ENCODE peak calls at places on chromosome 4, in four cellular contexts. D, V, W and K are unnamed samples.

GRCh38 chr4:124265701-124266100 is 446.8 kb downstream of the ANKRD50 start:
- DNase-seq in D (no peak), W (no peak), V (no peak), K (no peak)

GRCh38 chr4:163344147-163345050 is 707 bp downstream of the NPY5R start:
- DNase-seq in V (no peak), D (no peak), W (no peak), K (peak)

GRCh38 chr4:82989567-82990429 is 20.8 kb downstream of the LIN54 start:
- DNase-seq in V (peak), D (no peak), W (peak), K (no peak)

GRCh38 chr4:10096201-10096975 is 20.2 kb downstream of the WDR1 start:
- DNase-seq in V (peak), D (peak), W (no peak), K (no peak)

GRCh38 chr4:4574792-4575191 is 32.9 kb upstream of the STX18 start:
- DNase-seq in V (no peak), W (no peak), D (no peak), K (no peak)

GRCh38 chr4:115219862-115220261 is 106.4 kb upstream of the NDST4 start:
- DNase-seq in D (no peak), W (no peak), V (no peak), K (no peak)

GRCh38 chr4:157775971-157776370 is 396.9 kb downstream of the GASK1B start:
- DNase-seq in D (no peak), W (no peak), V (no peak), K (no peak)

GRCh38 chr4:22090655-22091350 is 142.2 kb upstream of the KCNIP4 start:
- DNase-seq in V (no peak), W (no peak), D (no peak), K (no peak)

GRCh38 chr4:76059750-76060149 is 14.8 kb upstream of the ART3 start:
- DNase-seq in W (no peak), V (no peak), D (no peak), K (no peak)

GRCh38 chr4:127506283-127506682 is 126.5 kb upstream of the INTU start:
- DNase-seq in W (no peak), D (no peak), V (no peak), K (no peak)

GRCh38 chr4:78754872-78755271 is 21.3 kb upstream of the BMP2K start:
- DNase-seq in W (no peak), V (no peak), D (no peak), K (no peak)

GRCh38 chr4:114264877-114265291 is 285.4 kb upstream of the ARSJ start:
- DNase-seq in D (no peak), V (no peak), W (peak), K (no peak)

GRCh38 chr4:113328514-113328913 is 279.1 kb downstream of the ANK2 start:
- DNase-seq in V (no peak), D (peak), W (peak), K (peak)

GRCh38 chr4:139740531-139741041 is 75.0 kb downstream of the MGST2 start:
- DNase-seq in W (peak), V (no peak), D (no peak), K (no peak)

GRCh38 chr4:175146799-175147198 is 228.6 kb downstream of the ADAM29 start:
- DNase-seq in D (no peak), V (no peak), W (no peak), K (no peak)

GRCh38 chr4:177185151-177185550 is 124.5 kb upstream of the NEIL3 start:
- DNase-seq in V (no peak), D (no peak), W (no peak), K (no peak)

GRCh38 chr4:176137626-176138025 is 57.8 kb downstream of the SPATA4 start:
- DNase-seq in D (no peak), W (no peak), V (no peak), K (no peak)

GRCh38 chr4:73684097-73684496 is 56.3 kb upstream of the CXCL8 start:
- DNase-seq in W (no peak), D (no peak), V (no peak), K (peak)

GRCh38 chr4:94548571-94548970 is 96.8 kb downstream of the PDLIM5 start:
- DNase-seq in D (no peak), W (peak), V (no peak), K (no peak)

GRCh38 chr4:149999485-150000074 is 78.7 kb upstream of the DCLK2 start:
- DNase-seq in W (peak), D (no peak), V (no peak), K (no peak)

GRCh38 chr4:46386570-46386969 is 3.4 kb downstream of the GABRA2 start:
- DNase-seq in V (no peak), D (no peak), W (peak), K (peak)

GRCh38 chr4:83548151-83548905 is 12.4 kb downstream of the GPAT3 start:
- DNase-seq in W (peak), V (peak), D (peak), K (no peak)

GRCh38 chr4:22458112-22458511 is 57.8 kb downstream of the ADGRA3 start:
- DNase-seq in W (no peak), V (no peak), D (no peak), K (no peak)

DNA sequence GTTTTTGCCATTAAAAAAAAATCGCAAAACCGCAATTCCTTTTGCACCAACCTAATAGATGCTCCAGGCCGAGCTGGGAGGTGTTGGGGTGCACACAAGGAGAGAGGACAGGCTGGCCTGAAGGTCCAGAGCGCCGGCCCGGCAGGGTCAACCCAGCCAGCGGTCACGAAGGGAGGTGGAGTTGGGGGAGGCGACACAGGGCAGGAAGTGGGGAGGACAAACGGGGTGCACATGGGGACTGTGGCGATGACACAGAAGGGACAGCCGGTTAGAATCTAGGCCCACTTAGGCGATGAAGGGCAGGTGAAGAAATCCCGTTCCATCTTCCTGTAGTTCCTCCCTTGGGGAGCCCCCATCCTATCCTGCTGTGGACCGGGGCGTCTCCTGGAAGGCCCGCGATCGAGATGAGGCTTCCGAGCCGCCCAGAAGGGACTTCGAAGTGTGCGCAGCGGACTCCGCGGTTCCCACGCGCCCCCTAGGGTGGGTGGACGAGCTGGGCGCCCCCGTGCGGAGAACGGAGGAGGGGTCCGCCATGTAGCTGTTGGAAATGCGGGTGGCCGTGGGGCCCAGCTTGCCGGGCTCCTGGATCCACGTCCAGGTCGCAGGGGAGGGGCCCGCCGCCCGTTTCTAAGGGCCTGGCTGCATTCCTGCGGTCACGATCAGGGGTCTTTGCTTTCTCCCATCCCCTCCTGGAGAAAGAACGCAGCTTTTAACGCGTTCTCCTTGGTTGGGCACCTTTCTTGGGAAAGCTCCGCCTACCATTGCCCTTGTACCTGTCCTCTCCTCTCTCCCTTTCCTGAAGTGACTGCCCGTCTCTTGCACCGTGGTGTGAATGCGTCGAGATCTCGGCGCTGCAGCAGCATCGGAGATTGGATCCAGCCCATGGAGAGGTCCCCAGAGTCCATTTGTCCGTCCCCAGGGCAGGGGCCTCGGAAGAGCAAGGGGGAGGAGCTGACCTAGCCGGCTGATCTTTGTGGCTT is 17.0 kb upstream of the HPF1 start:
- DNase-seq in D (peak), V (no peak), W (no peak), K (peak)
- TF ChIP-seq CREM in D (no peak), V (no peak), W (no peak), K (no peak)

DNA sequence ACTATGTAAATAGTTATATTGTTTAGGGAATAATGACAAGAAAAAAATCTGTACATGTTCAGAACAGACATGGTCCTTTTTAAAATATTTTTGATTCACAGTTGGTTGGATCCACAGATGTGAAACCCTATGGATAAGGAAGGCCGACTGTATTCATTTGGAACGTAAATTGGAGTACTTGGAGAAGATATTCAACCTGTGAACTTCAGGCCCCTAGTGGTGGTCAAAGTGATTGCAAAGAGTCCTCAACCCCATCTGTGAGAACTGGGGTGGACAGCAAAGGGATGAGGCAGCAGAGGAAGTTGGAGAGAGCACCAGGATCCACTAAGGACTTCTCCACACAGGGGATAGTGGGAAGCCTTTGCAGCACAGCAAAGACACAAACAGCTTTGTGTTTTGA is 6.2 kb upstream of the CXCL13 start:
- DNase-seq in D (peak), W (peak), V (no peak), K (peak)
- TF ChIP-seq CREM in D (no peak), W (no peak), V (no peak), K (no peak)

GRCh38 chr4:3075652-3075981 is 1.1 kb downstream of the HTT start:
- DNase-seq in W (no peak), V (no peak), D (peak), K (no peak)

GRCh38 chr4:3074078-3074845 is at the start of the genes HTT and HTT-AS:
- DNase-seq in W (peak), D (peak), V (peak), K (peak)

GRCh38 chr4:3079694-3080123 is 5.2 kb downstream of the HTT start:
- DNase-seq in D (no peak), W (no peak), V (peak), K (no peak)

GRCh38 chr4:3074846-3075651 is 568 bp downstream of the HTT start:
- DNase-seq in D (peak), V (no peak), W (peak), K (peak)

DNA sequence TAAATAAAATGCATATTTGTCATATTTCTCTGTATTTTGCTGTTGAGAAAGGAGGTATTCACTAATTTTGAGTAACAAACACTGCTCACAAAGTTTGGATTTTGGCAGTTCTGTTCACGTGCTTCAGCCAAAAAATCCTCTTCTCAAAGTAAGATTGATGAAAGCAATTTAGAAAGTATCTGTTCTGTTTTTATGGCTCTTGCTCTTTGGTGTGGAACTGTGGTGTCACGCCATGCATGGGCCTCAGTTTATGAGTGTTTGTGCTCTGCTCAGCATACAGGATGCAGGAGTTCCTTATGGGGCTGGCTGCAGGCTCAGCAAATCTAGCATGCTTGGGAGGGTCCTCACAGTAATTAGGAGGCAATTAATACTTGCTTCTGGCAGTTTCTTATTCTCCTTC is 3.3 kb downstream of the HTT start:
- DNase-seq in W (no peak), V (peak), D (no peak), K (no peak)
- TF ChIP-seq CREM in W (no peak), V (peak), D (no peak), K (no peak)

DNA sequence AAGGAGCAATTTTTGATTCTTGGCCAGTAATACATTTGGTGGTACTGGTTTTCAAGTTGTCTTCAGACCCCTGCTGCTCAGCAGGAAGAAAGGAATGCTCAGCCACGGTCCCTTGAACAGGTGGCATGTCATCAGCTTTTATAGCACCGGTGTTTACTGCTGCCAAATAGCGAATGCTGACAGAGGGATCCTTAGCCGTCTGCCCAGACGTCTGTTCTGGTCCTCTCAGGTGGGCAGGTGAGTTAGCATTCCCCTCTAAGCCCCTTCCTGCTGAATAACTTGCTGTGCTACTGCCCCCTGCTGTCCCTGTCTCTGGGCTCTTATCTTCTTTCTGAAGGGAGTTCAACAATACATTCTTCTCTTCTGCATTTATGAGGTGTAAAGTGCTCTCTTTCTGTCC is 28.4 kb downstream of the BOD1L1 start:
- DNase-seq in V (no peak), D (no peak), W (no peak), K (peak)
- TF ChIP-seq CREM in V (no peak), D (no peak), W (no peak), K (no peak)

DNA sequence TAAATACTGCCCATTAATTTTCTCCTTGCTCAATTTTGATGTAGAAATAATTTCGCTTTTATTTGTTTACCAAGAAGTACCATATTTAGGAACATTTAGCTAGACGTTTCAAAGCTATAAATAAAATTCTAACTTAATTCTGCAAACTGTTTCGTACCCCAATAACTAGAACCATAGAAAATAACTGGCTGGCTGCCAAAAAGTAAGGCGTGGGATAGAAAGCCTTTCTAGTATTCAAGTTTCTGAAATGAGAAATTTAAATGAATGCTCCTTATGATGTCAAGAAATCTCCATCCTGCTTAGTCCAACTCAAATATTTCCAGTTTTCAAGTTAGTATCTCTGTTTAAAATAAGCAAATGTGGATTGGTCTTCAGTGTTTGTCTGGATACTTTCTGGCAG is 167.4 kb downstream of the FBXO8 start:
- DNase-seq in W (no peak), V (no peak), D (no peak), K (no peak)
- TF ChIP-seq CREM in W (no peak), V (no peak), D (no peak), K (no peak)

GRCh38 chr4:15805583-15806517 is 27.7 kb downstream of the CD38 start:
- DNase-seq in W (peak), V (peak), D (peak), K (peak)
- TF ChIP-seq CREM in W (no peak), V (no peak), D (no peak), K (no peak)

DNA sequence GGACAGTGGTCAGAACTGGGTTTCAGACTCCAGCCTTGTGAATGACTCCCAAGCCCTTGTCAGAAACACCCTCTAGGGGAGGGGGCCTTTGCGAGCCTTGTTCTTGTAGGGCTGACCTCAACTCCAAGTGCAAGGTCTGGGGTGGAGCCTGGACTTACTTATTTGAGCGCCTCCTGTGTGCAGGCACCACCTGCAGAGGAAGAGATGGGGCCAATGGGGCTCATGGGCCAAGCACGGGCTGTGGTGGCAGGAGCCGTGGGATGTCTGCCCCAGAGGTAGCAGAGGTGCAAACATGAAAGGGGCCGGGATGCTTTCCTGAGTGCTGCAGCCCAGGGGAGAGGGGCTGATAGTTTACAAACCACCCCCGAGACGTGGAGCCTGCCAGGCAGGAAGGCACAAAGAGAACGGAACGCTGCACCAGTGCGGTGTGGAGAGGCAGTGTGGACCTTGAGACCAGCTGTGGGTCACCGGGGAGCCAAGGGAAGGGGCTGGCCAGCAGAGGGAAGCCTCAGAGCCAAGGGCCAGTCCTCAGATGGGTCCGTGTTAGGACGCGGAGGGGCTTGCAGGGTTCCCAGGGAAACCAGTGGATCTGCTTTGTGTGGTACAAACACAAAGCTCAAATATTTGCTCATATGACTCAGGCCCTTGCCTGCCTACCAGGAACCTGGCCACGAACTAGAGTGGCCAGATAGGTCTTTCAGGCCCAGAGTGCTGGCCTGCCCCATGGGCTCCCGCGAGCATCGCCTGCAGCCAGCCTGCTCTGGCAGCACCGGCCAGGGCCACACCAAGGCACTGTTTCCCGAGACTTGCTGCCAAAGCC is 8.7 kb upstream of the TADA2B start:
- DNase-seq in V (no peak), D (no peak), W (peak), K (no peak)
- TF ChIP-seq CREM in V (no peak), D (no peak), W (no peak), K (no peak)